ENCODE peak calls at places on chromosome 16, in seven cellular contexts. P is H1, O is tibial nerve, Q is K562, N is fibroblast of pulmonary artery, X is body of pancreas, F is GM23338. R is an unnamed sample.
A peak's percentile ranks its signal among the peaks of the same experiment; 100 is the strongest.

GRCh38 chr16:1812732-1813163 is 13.9 kb downstream of the HAGH start:
- DNase-seq in P (no peak), O (no peak), Q (peak; percentile 82), N (peak; percentile 89), X (peak; percentile 84), F (peak; percentile 78), R (no peak)

GRCh38 chr16:72938426-72939164 is 109.3 kb downstream of the ZFHX3 start:
- DNase-seq in P (no peak), O (peak; percentile 90), Q (peak; percentile 3), N (peak; percentile 93), X (peak; percentile 77), F (no peak), R (no peak)

GRCh38 chr16:66752379-66752778 is 970 bp upstream of the DYNC1LI2 start:
- DNase-seq in P (no peak), O (no peak), Q (no peak), N (no peak), X (no peak), F (no peak), R (no peak)

GRCh38 chr16:89829630-89830437 is 1.6 kb downstream of the SPIRE2 start:
- DNase-seq in P (no peak), O (no peak), Q (no peak), N (no peak), X (no peak), F (no peak), R (no peak)

GRCh38 chr16:85187447-85187846 is 75.2 kb upstream of the CIBAR2 start:
- DNase-seq in P (no peak), O (no peak), Q (no peak), N (no peak), X (no peak), F (peak; percentile 85), R (no peak)

GRCh38 chr16:55437627-55438026 is 41.4 kb upstream of the MMP2 start:
- DNase-seq in P (no peak), O (peak; percentile 45), Q (no peak), N (peak; percentile 32), X (no peak), F (no peak), R (no peak)

GRCh38 chr16:2486645-2487516 is 12.0 kb downstream of the TBC1D24 start:
- DNase-seq in P (no peak), O (no peak), Q (no peak), N (no peak), X (peak; percentile 72), F (no peak), R (peak; percentile 53)

GRCh38 chr16:78496189-78496588 is 396.7 kb downstream of the WWOX start:
- DNase-seq in P (no peak), O (no peak), Q (no peak), N (no peak), X (no peak), F (no peak), R (no peak)

GRCh38 chr16:86457621-86458456 is 52.5 kb upstream of the FOXF1 start:
- DNase-seq in P (no peak), O (peak; percentile 7), Q (no peak), N (peak; percentile 46), X (no peak), F (no peak), R (no peak)

GRCh38 chr16:17461951-17462729 is 8.6 kb downstream of the XYLT1 start:
- DNase-seq in P (no peak), O (no peak), Q (no peak), N (no peak), X (no peak), F (peak; percentile 61), R (peak; percentile 45)

GRCh38 chr16:88306411-88306810 is 76.3 kb upstream of the ZNF469 start:
- DNase-seq in P (no peak), O (no peak), Q (no peak), N (no peak), X (no peak), F (no peak), R (no peak)

GRCh38 chr16:86975445-86975844 is 341.7 kb downstream of the C16orf95 start:
- DNase-seq in P (peak; percentile 21), O (peak; percentile 47), Q (peak; percentile 47), N (peak; percentile 91), X (peak; percentile 31), F (peak; percentile 82), R (no peak)

GRCh38 chr16:85136213-85136704 is 24.0 kb upstream of the CIBAR2 start:
- DNase-seq in P (no peak), O (peak; percentile 61), Q (peak; percentile 27), N (no peak), X (no peak), F (no peak), R (no peak)

GRCh38 chr16:88971371-88972097 is 5.5 kb downstream of the CBFA2T3 start:
- DNase-seq in P (no peak), O (no peak), Q (no peak), N (no peak), X (no peak), F (no peak), R (peak; percentile 83)

GRCh38 chr16:51131619-51132018 is 19.5 kb downstream of the SALL1 start:
- DNase-seq in P (no peak), O (no peak), Q (no peak), N (no peak), X (no peak), F (no peak), R (no peak)

GRCh38 chr16:67967183-67967955 is 1.1 kb downstream of the SLC12A4 start:
- DNase-seq in P (no peak), O (no peak), Q (peak; percentile 40), N (no peak), X (no peak), F (no peak), R (peak; percentile 38)

GRCh38 chr16:15752717-15753488 is 102.9 kb downstream of the NDE1 start:
- DNase-seq in P (no peak), O (no peak), Q (no peak), N (no peak), X (no peak), F (no peak), R (no peak)

GRCh38 chr16:71396589-71396988 is 38.1 kb downstream of the CALB2 start:
- DNase-seq in P (no peak), O (no peak), Q (no peak), N (no peak), X (no peak), F (no peak), R (no peak)

GRCh38 chr16:57481421-57481820 is 4.9 kb downstream of the DOK4 start:
- DNase-seq in P (no peak), O (no peak), Q (no peak), N (no peak), X (no peak), F (no peak), R (no peak)
- H3K4me3 ChIP-seq in P (no peak overlapping the region), O (no peak overlapping the region), Q (no peak overlapping the region), N (no peak overlapping the region), X (no peak overlapping the region), F (no peak overlapping the region), R (no peak overlapping the region)

GRCh38 chr16:83744521-83744981 is 63.2 kb upstream of the HSBP1 start:
- DNase-seq in P (no peak), O (peak; percentile 16), Q (no peak), N (no peak), X (no peak), F (no peak), R (no peak)
- H3K4me3 ChIP-seq in P (no peak overlapping the region), O (no peak overlapping the region), Q (no peak overlapping the region), N (no peak overlapping the region), X (no peak overlapping the region), F (no peak overlapping the region), R (no peak overlapping the region)

GRCh38 chr16:30351586-30352419 is 3.3 kb downstream of the CD2BP2 start:
- DNase-seq in P (no peak), O (peak; percentile 80), Q (no peak), N (peak; percentile 97), X (peak; percentile 96), F (no peak), R (no peak)

GRCh38 chr16:30349695-30350094 is 5.4 kb downstream of the CD2BP2 start:
- DNase-seq in P (no peak), O (no peak), Q (no peak), N (no peak), X (no peak), F (no peak), R (no peak)

GRCh38 chr16:30350134-30350871 is 4.8 kb downstream of the CD2BP2 start:
- DNase-seq in P (no peak), O (no peak), Q (no peak), N (no peak), X (no peak), F (no peak), R (peak; percentile 71)

GRCh38 chr16:30352488-30353401 is 2.4 kb downstream of the CD2BP2 start:
- DNase-seq in P (no peak), O (no peak), Q (peak; percentile 35), N (no peak), X (no peak), F (peak; percentile 41), R (no peak)

DNA sequence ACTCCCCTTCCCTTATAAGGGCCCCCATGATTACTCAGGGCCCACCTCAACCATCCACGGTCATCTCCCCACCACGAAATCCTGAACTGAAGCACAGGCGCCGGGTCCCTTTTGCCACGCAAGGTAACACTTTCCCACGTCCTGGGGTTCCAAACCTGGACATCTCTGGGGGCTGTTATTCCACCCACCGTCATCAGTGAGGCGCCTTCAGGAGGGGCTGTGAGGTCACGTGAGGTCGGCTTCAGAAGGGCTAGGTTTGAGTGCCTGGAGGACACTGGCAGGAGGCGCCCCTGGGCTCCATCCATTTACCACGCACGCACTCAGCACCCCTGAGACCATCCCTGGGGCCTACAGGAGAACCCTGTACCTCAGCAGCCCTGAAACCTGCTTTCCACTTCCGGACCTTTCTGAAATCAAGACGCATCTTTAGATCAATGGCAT is 4.1 kb downstream of the CD2BP2 start:
- DNase-seq in P (no peak), O (no peak), Q (no peak), N (no peak), X (no peak), F (no peak), R (no peak)
- H3K4me3 ChIP-seq in P (no peak overlapping the region), O (no peak overlapping the region), Q (no peak overlapping the region), N (no peak overlapping the region), X (no peak overlapping the region), F (no peak overlapping the region), R (no peak overlapping the region)

GRCh38 chr16:11521019-11521418 is 65.7 kb downstream of the LITAF start:
- DNase-seq in P (no peak), O (no peak), Q (no peak), N (no peak), X (no peak), F (no peak), R (no peak)

GRCh38 chr16:11530171-11530940 is 56.4 kb downstream of the LITAF start:
- DNase-seq in P (no peak), O (no peak), Q (no peak), N (peak; percentile 42), X (no peak), F (no peak), R (no peak)

GRCh38 chr16:11528053-11528452 is 58.7 kb downstream of the LITAF start:
- DNase-seq in P (no peak), O (no peak), Q (no peak), N (no peak), X (no peak), F (no peak), R (no peak)

GRCh38 chr16:11524098-11524760 is 62.5 kb downstream of the LITAF start:
- DNase-seq in P (no peak), O (no peak), Q (no peak), N (no peak), X (no peak), F (no peak), R (no peak)

DNA sequence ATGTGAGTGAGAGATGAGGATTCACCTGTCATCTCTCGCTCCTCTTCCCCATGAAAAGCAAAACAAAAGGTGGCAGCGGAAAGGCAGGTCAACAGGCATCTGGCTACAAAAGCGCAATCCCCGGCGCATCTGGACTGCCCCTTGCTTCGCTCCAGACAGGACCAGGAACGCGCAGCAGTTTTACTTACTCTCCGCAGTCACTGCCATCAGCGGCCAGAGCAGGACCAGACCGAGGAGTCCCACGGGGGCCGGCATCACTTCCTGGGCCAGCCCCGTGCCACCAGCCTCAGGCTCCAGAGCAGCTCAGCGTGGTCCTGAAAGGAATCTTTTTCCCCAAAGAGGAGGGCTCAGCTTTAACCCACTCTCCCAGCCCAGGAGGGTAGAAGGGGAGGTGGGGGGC is 59.8 kb downstream of the LITAF start:
- DNase-seq in P (no peak), O (no peak), Q (no peak), N (no peak), X (no peak), F (peak; percentile 53), R (no peak)
- H3K4me3 ChIP-seq in P (peak overlapping the region; percentile 26), O (no peak overlapping the region), Q (no peak overlapping the region), N (no peak overlapping the region), X (no peak overlapping the region), F (no peak overlapping the region), R (no peak overlapping the region)